ENCODE peak calls at places on chromosomes 6 and 20, in ten cellular contexts. One of them, this sample, is unnamed.

GRCh38 chr6:31702421-31702818 is 704 bp downstream of the ABHD16A start:
- DNase-seq in HT1080: no peak
- DNase-seq in AML-193: peak; percentile 70
- DNase-seq in astrocyte of the cerebellum: no peak
- DNase-seq in activated naive CD4-positive, alpha-beta T cell: no peak
- DNase-seq in ecto neural progenitor cell: no peak
- DNase-seq in cerebellum: no peak
- DNase-seq in CD8-positive, alpha-beta T cell: no peak
- DNase-seq in naive thymus-derived CD4-positive, alpha-beta T cell: no peak
- DNase-seq in dorsolateral prefrontal cortex: no peak
- DNase-seq in this sample: no peak

GRCh38 chr6:101413773-101414172 is 20.3 kb downstream of the GRIK2 start:
- DNase-seq in HT1080: no peak
- DNase-seq in AML-193: no peak
- DNase-seq in astrocyte of the cerebellum: no peak
- DNase-seq in activated naive CD4-positive, alpha-beta T cell: no peak
- DNase-seq in ecto neural progenitor cell: no peak
- DNase-seq in cerebellum: no peak
- DNase-seq in CD8-positive, alpha-beta T cell: no peak
- DNase-seq in naive thymus-derived CD4-positive, alpha-beta T cell: no peak
- DNase-seq in dorsolateral prefrontal cortex: no peak
- DNase-seq in this sample: no peak

GRCh38 chr6:156954191-156954590 is 177.0 kb downstream of the ARID1B start:
- DNase-seq in HT1080: no peak
- DNase-seq in AML-193: no peak
- DNase-seq in astrocyte of the cerebellum: no peak
- DNase-seq in activated naive CD4-positive, alpha-beta T cell: no peak
- DNase-seq in ecto neural progenitor cell: no peak
- DNase-seq in cerebellum: no peak
- DNase-seq in CD8-positive, alpha-beta T cell: no peak
- DNase-seq in naive thymus-derived CD4-positive, alpha-beta T cell: no peak
- DNase-seq in dorsolateral prefrontal cortex: no peak
- DNase-seq in this sample: no peak

GRCh38 chr20:34892671-34893070 is 16.3 kb downstream of the ACSS2 start:
- DNase-seq in HT1080: no peak
- DNase-seq in AML-193: no peak
- DNase-seq in astrocyte of the cerebellum: no peak
- DNase-seq in activated naive CD4-positive, alpha-beta T cell: no peak
- DNase-seq in ecto neural progenitor cell: no peak
- DNase-seq in cerebellum: no peak
- DNase-seq in CD8-positive, alpha-beta T cell: no peak
- DNase-seq in naive thymus-derived CD4-positive, alpha-beta T cell: no peak
- DNase-seq in dorsolateral prefrontal cortex: no peak
- DNase-seq in this sample: no peak

GRCh38 chr20:62219992-62220665 is at the start of gene HRH3:
- DNase-seq in HT1080: no peak
- DNase-seq in AML-193: no peak
- DNase-seq in astrocyte of the cerebellum: no peak
- DNase-seq in activated naive CD4-positive, alpha-beta T cell: peak; percentile 35
- DNase-seq in ecto neural progenitor cell: peak; percentile 91
- DNase-seq in cerebellum: peak; percentile 75
- DNase-seq in CD8-positive, alpha-beta T cell: peak; percentile 45
- DNase-seq in naive thymus-derived CD4-positive, alpha-beta T cell: peak; percentile 54
- DNase-seq in dorsolateral prefrontal cortex: peak; percentile 62
- DNase-seq in this sample: peak; percentile 28

GRCh38 chr6:21200056-21200870 is 393.3 kb upstream of the SOX4 start:
- DNase-seq in HT1080: no peak
- DNase-seq in AML-193: no peak
- DNase-seq in astrocyte of the cerebellum: no peak
- DNase-seq in activated naive CD4-positive, alpha-beta T cell: no peak
- DNase-seq in ecto neural progenitor cell: no peak
- DNase-seq in cerebellum: no peak
- DNase-seq in CD8-positive, alpha-beta T cell: no peak
- DNase-seq in naive thymus-derived CD4-positive, alpha-beta T cell: no peak
- DNase-seq in dorsolateral prefrontal cortex: no peak
- DNase-seq in this sample: no peak

GRCh38 chr6:109690373-109690739 is 646 bp downstream of the AK9 start:
- DNase-seq in HT1080: no peak
- DNase-seq in AML-193: peak; percentile 52
- DNase-seq in astrocyte of the cerebellum: no peak
- DNase-seq in activated naive CD4-positive, alpha-beta T cell: peak; percentile 65
- DNase-seq in ecto neural progenitor cell: peak; percentile 83
- DNase-seq in cerebellum: peak; percentile 50
- DNase-seq in CD8-positive, alpha-beta T cell: peak; percentile 64
- DNase-seq in naive thymus-derived CD4-positive, alpha-beta T cell: peak; percentile 20
- DNase-seq in dorsolateral prefrontal cortex: peak; percentile 67
- DNase-seq in this sample: peak; percentile 22

GRCh38 chr20:25054995-25055629 is 2.8 kb downstream of the ACSS1 start:
- DNase-seq in HT1080: no peak
- DNase-seq in AML-193: no peak
- DNase-seq in astrocyte of the cerebellum: no peak
- DNase-seq in activated naive CD4-positive, alpha-beta T cell: no peak
- DNase-seq in ecto neural progenitor cell: no peak
- DNase-seq in cerebellum: no peak
- DNase-seq in CD8-positive, alpha-beta T cell: no peak
- DNase-seq in naive thymus-derived CD4-positive, alpha-beta T cell: no peak
- DNase-seq in dorsolateral prefrontal cortex: no peak
- DNase-seq in this sample: peak; percentile 55

GRCh38 chr20:60338556-60338955 is 380.3 kb downstream of the CDH26 start:
- DNase-seq in HT1080: no peak
- DNase-seq in AML-193: no peak
- DNase-seq in astrocyte of the cerebellum: no peak
- DNase-seq in activated naive CD4-positive, alpha-beta T cell: no peak
- DNase-seq in ecto neural progenitor cell: no peak
- DNase-seq in cerebellum: no peak
- DNase-seq in CD8-positive, alpha-beta T cell: no peak
- DNase-seq in naive thymus-derived CD4-positive, alpha-beta T cell: no peak
- DNase-seq in dorsolateral prefrontal cortex: no peak
- DNase-seq in this sample: no peak

GRCh38 chr6:43570876-43571441 is 4.9 kb downstream of the XPO5 start:
- DNase-seq in HT1080: no peak
- DNase-seq in AML-193: no peak
- DNase-seq in astrocyte of the cerebellum: no peak
- DNase-seq in activated naive CD4-positive, alpha-beta T cell: no peak
- DNase-seq in ecto neural progenitor cell: no peak
- DNase-seq in cerebellum: no peak
- DNase-seq in CD8-positive, alpha-beta T cell: no peak
- DNase-seq in naive thymus-derived CD4-positive, alpha-beta T cell: no peak
- DNase-seq in dorsolateral prefrontal cortex: no peak
- DNase-seq in this sample: peak; percentile 5

GRCh38 chr6:135325624-135326424 is 144.7 kb downstream of the MYB start:
- DNase-seq in HT1080: no peak
- DNase-seq in AML-193: peak; percentile 76
- DNase-seq in astrocyte of the cerebellum: no peak
- DNase-seq in activated naive CD4-positive, alpha-beta T cell: no peak
- DNase-seq in ecto neural progenitor cell: no peak
- DNase-seq in cerebellum: no peak
- DNase-seq in CD8-positive, alpha-beta T cell: no peak
- DNase-seq in naive thymus-derived CD4-positive, alpha-beta T cell: no peak
- DNase-seq in dorsolateral prefrontal cortex: no peak
- DNase-seq in this sample: no peak

GRCh38 chr6:110930795-110931194 is 27.7 kb upstream of the GTF3C6 start:
- DNase-seq in HT1080: no peak
- DNase-seq in AML-193: no peak
- DNase-seq in astrocyte of the cerebellum: no peak
- DNase-seq in activated naive CD4-positive, alpha-beta T cell: no peak
- DNase-seq in ecto neural progenitor cell: no peak
- DNase-seq in cerebellum: no peak
- DNase-seq in CD8-positive, alpha-beta T cell: no peak
- DNase-seq in naive thymus-derived CD4-positive, alpha-beta T cell: no peak
- DNase-seq in dorsolateral prefrontal cortex: no peak
- DNase-seq in this sample: no peak

GRCh38 chr20:17427646-17428045 is 103.5 kb downstream of the BFSP1 start:
- DNase-seq in HT1080: no peak
- DNase-seq in AML-193: no peak
- DNase-seq in astrocyte of the cerebellum: no peak
- DNase-seq in activated naive CD4-positive, alpha-beta T cell: no peak
- DNase-seq in ecto neural progenitor cell: no peak
- DNase-seq in cerebellum: no peak
- DNase-seq in CD8-positive, alpha-beta T cell: no peak
- DNase-seq in naive thymus-derived CD4-positive, alpha-beta T cell: no peak
- DNase-seq in dorsolateral prefrontal cortex: no peak
- DNase-seq in this sample: no peak

GRCh38 chr6:146420255-146420654 is 123.4 kb upstream of the RAB32 start:
- DNase-seq in HT1080: peak; percentile 17
- DNase-seq in AML-193: no peak
- DNase-seq in astrocyte of the cerebellum: no peak
- DNase-seq in activated naive CD4-positive, alpha-beta T cell: no peak
- DNase-seq in ecto neural progenitor cell: no peak
- DNase-seq in cerebellum: no peak
- DNase-seq in CD8-positive, alpha-beta T cell: no peak
- DNase-seq in naive thymus-derived CD4-positive, alpha-beta T cell: no peak
- DNase-seq in dorsolateral prefrontal cortex: no peak
- DNase-seq in this sample: peak; percentile 8

This sample was measured in M059J.